ENCODE peak calls at places on chromosomes 11 and 22, in ten cellular contexts. O, W, V, T, J, X, S, Q, R and N are unnamed samples. For H3K36me3 and H3K27me3, the result is how much of the 10 kb centered on the place peaks cover.

GRCh38 chr11:9137293-9138132 is 46.1 kb upstream of the SCUBE2 start:
- DNase-seq in W (peak), Q (peak), O (peak), T (peak), J (peak), R (peak), V (peak), X (peak), S (peak), N (peak)

GRCh38 chr11:6497069-6497839 is at the start of gene DNHD1:
- DNase-seq in T (no peak), O (peak), X (no peak), W (peak), S (no peak), Q (no peak), R (no peak), J (no peak), V (no peak), N (no peak)

GRCh38 chr11:61728940-61729219 is 23.6 kb upstream of the MYRF start:
- DNase-seq in Q (no peak), X (peak), J (no peak), W (peak), S (peak), V (peak), R (no peak), T (no peak), O (no peak), N (no peak)

GRCh38 chr11:93051181-93051580 is 81.7 kb downstream of the MTNR1B start:
- DNase-seq in W (peak), Q (no peak), J (no peak), R (no peak), T (no peak), X (no peak), V (peak), S (peak), O (no peak), N (no peak)

GRCh38 chr11:123570939-123571590 is 83.4 kb downstream of the SCN3B start:
- DNase-seq in W (no peak), S (no peak), R (no peak), J (no peak), X (no peak), V (no peak), Q (no peak), T (no peak), O (no peak), N (no peak)

GRCh38 chr22:35315855-35316745 is 16.4 kb downstream of the TOM1 start:
- DNase-seq in V (no peak), O (peak), R (peak), J (peak), S (no peak), W (no peak), X (no peak), T (no peak), Q (no peak), N (no peak)

GRCh38 chr11:6402061-6402470 is 11.8 kb downstream of the SMPD1 start:
- DNase-seq in S (no peak), T (no peak), Q (no peak), V (no peak), J (no peak), W (no peak), X (no peak), R (no peak), O (no peak), N (no peak)

GRCh38 chr11:102850973-102851745 is 7.8 kb upstream of the MMP3 start:
- DNase-seq in R (no peak), O (no peak), S (peak), V (peak), J (no peak), T (no peak), W (peak), X (peak), Q (no peak), N (no peak)

GRCh38 chr22:29842740-29843139 is 4.7 kb upstream of the ASCC2 start:
- DNase-seq in R (no peak), S (peak), X (peak), W (peak), V (peak), Q (no peak), T (no peak), J (no peak), O (no peak), N (no peak)

GRCh38 chr11:17798253-17798652 is 63.7 kb downstream of the KCNC1 start:
- DNase-seq in T (no peak), S (no peak), W (no peak), V (no peak), Q (no peak), J (no peak), O (no peak), X (peak), R (no peak), N (no peak)

GRCh38 chr11:17798716-17799115 is 64.1 kb downstream of the KCNC1 start:
- DNase-seq in W (no peak), O (no peak), T (no peak), J (no peak), Q (no peak), X (no peak), S (no peak), V (no peak), R (no peak), N (no peak)

GRCh38 chr11:17794981-17795380 is 60.4 kb downstream of the KCNC1 start:
- DNase-seq in X (no peak), Q (no peak), S (no peak), W (no peak), R (no peak), V (no peak), T (no peak), O (no peak), J (no peak), N (no peak)

GRCh38 chr11:17793642-17794170 is 59.1 kb downstream of the KCNC1 start:
- DNase-seq in O (no peak), W (no peak), X (no peak), V (no peak), T (no peak), Q (no peak), S (no peak), J (no peak), R (no peak), N (no peak)

DNA sequence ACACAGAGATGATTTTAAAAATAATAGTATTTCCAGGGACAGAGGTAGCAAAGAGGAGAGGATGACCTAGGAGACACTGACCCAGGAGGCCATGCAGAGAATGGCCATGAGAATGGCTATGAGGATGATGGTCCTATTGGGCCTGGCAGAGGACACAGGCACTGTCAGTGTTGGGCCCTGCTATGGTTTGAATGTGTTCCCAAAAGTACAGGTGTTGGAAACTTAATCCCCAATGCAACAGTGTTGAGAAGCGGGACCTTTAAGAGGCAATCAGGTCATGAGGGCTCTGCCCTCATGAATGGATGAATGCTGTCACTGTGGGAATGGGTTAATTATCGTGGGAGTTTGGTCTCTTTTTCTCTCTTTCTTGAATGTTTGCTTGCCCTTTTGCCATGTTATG is 61.6 kb downstream of the KCNC1 start:
- DNase-seq in X (no peak), T (no peak), R (no peak), Q (no peak), V (no peak), J (no peak), W (no peak), S (no peak), O (no peak), N (no peak)
- H3K36me3 ChIP-seq in X (under half), T (under half), R (under half), Q (under half), V (under half), J (under half), W (under half), S (under half), O (under half), N (under half)

GRCh38 chr22:26902401-26903029 is 245.1 kb downstream of the MIAT start:
- DNase-seq in R (no peak), S (no peak), Q (no peak), V (no peak), X (no peak), T (no peak), W (no peak), O (no peak), J (no peak), N (no peak)
- H3K4me3 ChIP-seq in R (no peak), S (no peak), Q (peak), V (no peak), X (no peak), T (no peak), W (no peak), O (no peak), J (no peak), N (no peak)

DNA sequence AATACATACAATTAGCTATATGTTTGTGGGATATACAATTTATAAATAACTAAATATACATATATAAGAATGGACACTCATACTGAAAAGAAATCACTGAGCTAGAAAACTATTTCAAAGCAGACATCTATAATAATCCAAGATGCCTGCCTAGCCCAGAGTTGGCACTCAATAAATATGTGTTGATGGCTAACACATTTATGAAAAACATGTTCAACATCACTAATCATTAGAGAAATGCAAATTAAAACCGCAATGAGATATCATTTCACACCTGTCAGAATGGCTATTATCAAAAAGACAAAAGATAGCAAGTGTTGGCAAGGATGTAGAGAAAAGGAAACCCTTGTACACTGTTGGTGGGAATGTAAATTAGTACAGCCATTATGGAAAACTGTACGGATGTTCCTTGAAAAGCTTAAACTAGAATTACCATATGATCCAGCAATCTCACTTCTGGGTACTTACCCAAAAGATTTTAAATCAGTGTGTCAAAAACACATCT is 29.8 kb downstream of the POU2AF1 start:
- DNase-seq in R (no peak), T (no peak), V (no peak), X (no peak), O (no peak), Q (no peak), S (no peak), W (no peak), J (no peak), N (no peak)
- H3K27me3 ChIP-seq in R (under half), T (under half), V (under half), X (under half), O (under half), Q (under half), S (under half), W (under half), J (under half), N (under half)

GRCh38 chr22:25482868-25483639 is 81.4 kb upstream of the GRK3 start:
- DNase-seq in R (no peak), S (no peak), O (no peak), J (no peak), Q (no peak), T (no peak), X (no peak), V (no peak), W (no peak), N (no peak)

GRCh38 chr22:25484916-25485315 is 79.6 kb upstream of the GRK3 start:
- DNase-seq in S (no peak), R (no peak), X (no peak), T (no peak), W (no peak), V (no peak), J (no peak), O (no peak), Q (no peak), N (no peak)

GRCh38 chr22:25482091-25482760 is 82.2 kb upstream of the GRK3 start:
- DNase-seq in V (no peak), W (no peak), T (no peak), O (no peak), X (no peak), S (no peak), R (no peak), J (no peak), Q (no peak), N (no peak)

GRCh38 chr22:25484498-25484897 is 80.0 kb upstream of the GRK3 start:
- DNase-seq in O (no peak), T (no peak), Q (no peak), V (no peak), W (no peak), S (no peak), X (no peak), R (no peak), J (no peak), N (no peak)

DNA sequence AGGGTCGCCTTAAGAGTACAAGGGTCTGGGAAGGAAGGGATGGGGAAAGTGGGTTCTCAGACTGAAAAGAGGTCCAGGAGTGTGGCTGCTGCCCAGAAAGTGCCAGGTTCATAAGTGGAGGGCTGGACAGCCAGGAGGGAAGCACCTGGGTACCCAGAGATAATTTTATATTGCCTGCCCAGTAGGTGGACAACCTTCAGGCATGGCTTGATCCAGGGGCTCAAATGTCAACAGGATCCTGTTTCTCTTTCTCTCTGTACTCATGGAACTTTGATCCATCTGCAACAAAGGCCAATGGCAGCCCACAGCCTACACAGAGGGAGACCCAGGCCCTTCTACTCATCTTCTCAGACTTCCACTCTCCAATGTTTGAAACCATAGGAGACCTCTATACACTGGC is 80.5 kb upstream of the GRK3 start:
- DNase-seq in Q (no peak), R (no peak), V (no peak), O (no peak), W (no peak), S (no peak), T (no peak), X (no peak), J (no peak), N (no peak)
- H3K36me3 ChIP-seq in Q (under half), R (under half), V (under half), O (under half), W (under half), S (under half), T (under half), X (under half), J (under half), N (under half)

GRCh38 chr22:23113067-23113846 is 28.5 kb downstream of the RSPH14 start:
- DNase-seq in Q (no peak), R (no peak), V (peak), X (no peak), J (no peak), T (no peak), S (no peak), O (no peak), W (peak), N (no peak)

GRCh38 chr22:23115369-23115768 is 26.4 kb downstream of the RSPH14 start:
- DNase-seq in R (no peak), T (no peak), S (no peak), X (no peak), O (no peak), Q (no peak), J (no peak), V (no peak), W (no peak), N (no peak)

GRCh38 chr22:23115825-23116494 is 25.8 kb downstream of the RSPH14 start:
- DNase-seq in J (no peak), X (no peak), O (no peak), W (no peak), Q (no peak), S (no peak), V (no peak), R (no peak), T (no peak), N (no peak)

GRCh38 chr22:23113847-23114720 is 27.7 kb downstream of the RSPH14 start:
- DNase-seq in Q (no peak), W (no peak), X (no peak), S (no peak), T (no peak), R (no peak), V (no peak), J (no peak), O (no peak), N (no peak)

DNA sequence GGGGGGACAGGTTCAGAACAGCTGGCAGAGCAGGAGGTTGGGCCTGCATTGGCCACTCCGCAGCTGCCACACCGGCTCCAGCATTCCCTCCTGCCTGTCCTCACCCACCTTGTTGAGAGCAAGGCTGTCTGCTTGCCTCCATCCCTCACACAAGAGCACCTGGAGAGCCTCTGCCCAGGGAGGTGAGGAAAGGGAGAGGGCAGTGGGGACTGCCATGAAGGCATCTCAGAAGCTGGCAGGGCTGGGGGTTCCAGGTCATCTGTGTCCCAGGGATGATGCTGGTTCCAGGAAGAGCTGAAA is 27.1 kb downstream of the RSPH14 start:
- DNase-seq in O (no peak), W (no peak), X (no peak), S (no peak), T (no peak), V (no peak), J (no peak), R (no peak), Q (no peak), N (no peak)
- H3K4me3 ChIP-seq in O (no peak), W (no peak), X (no peak), S (no peak), T (no peak), V (no peak), J (no peak), R (no peak), Q (no peak), N (no peak)